ENCODE peak calls at places on chromosomes 5 and 9, in five cellular contexts. K is EH; Q is fibroblast of lung; E is naive thymus-derived CD4-positive, alpha-beta T cell; F is CD4-positive, CD25-positive, alpha-beta regulatory T cell. N is an unnamed sample.

GRCh38 chr9:34496149-34496712 is 26.6 kb downstream of the ENHO start:
- DNase-seq in K (peak), Q (peak), E (no peak), F (no peak), N (no peak)

GRCh38 chr5:118007262-118007661 is 981.1 kb downstream of the DTWD2 start:
- DNase-seq in K (no peak), Q (no peak), E (no peak), F (no peak), N (no peak)

GRCh38 chr5:175788155-175788787 is 83.1 kb upstream of the CPLX2 start:
- DNase-seq in K (no peak), Q (no peak), E (no peak), F (no peak), N (no peak)

GRCh38 chr5:53418409-53418808 is 62.0 kb upstream of the FST start:
- DNase-seq in K (peak), Q (peak), E (no peak), F (no peak), N (no peak)

GRCh38 chr5:9188131-9188530 is 357.7 kb downstream of the SEMA5A start:
- DNase-seq in K (peak), Q (peak), E (no peak), F (no peak), N (peak)

GRCh38 chr9:83041771-83042170 is 21.2 kb downstream of the RASEF start:
- DNase-seq in K (peak), Q (peak), E (no peak), F (no peak), N (peak)

GRCh38 chr5:90475436-90475980 is 844 bp downstream of the POLR3G start:
- DNase-seq in K (no peak), Q (no peak), E (no peak), F (no peak), N (no peak)

GRCh38 chr5:181188700-181189362 is 16.2 kb downstream of the TRIM7 start:
- DNase-seq in K (peak), Q (peak), E (peak), F (peak), N (peak)

GRCh38 chr5:122102825-122103224 is 24.8 kb upstream of the LOX start:
- DNase-seq in K (peak), Q (peak), E (no peak), F (no peak), N (peak)

GRCh38 chr5:174625591-174626365 is 98.6 kb upstream of the MSX2 start:
- DNase-seq in K (peak), Q (no peak), E (no peak), F (no peak), N (no peak)